ENCODE peak calls at places on chromosome 4, in seven cellular contexts. J is EH; S is RCC 7860; Q is tibial artery; F is stimulated activated CD4-positive, alpha-beta T cell treated with anti-CD3 and anti-CD28 coated beads, Interleukin-2, amount 100 ng/mL, for 24 hours; N is kidney glomerular epithelial cell; Y is K562. I is an unnamed sample.

GRCh38 chr4:38572798-38573197 is 91.2 kb upstream of the KLF3 start:
- DNase-seq in J (no peak), S (no peak), Q (no peak), F (no peak), N (no peak), Y (no peak), I (no peak)

GRCh38 chr4:89727236-89727635 is 109.7 kb downstream of the SNCA start:
- DNase-seq in J (no peak), S (no peak), Q (no peak), F (no peak), N (no peak), Y (no peak), I (no peak)

GRCh38 chr4:23909671-23910070 is 19.8 kb upstream of the PPARGC1A start:
- DNase-seq in J (no peak), S (no peak), Q (no peak), F (no peak), N (peak; percentile 15), Y (no peak), I (no peak)

GRCh38 chr4:60216752-60217151 is 983.4 kb upstream of the ADGRL3 start:
- DNase-seq in J (peak; percentile 19), S (no peak), Q (no peak), F (no peak), N (no peak), Y (no peak), I (peak; percentile 62)

GRCh38 chr4:150280081-150280950 is 202.1 kb downstream of the DCLK2 start:
- DNase-seq in J (peak; percentile 95), S (peak; percentile 90), Q (no peak), F (no peak), N (peak; percentile 98), Y (no peak), I (no peak)

GRCh38 chr4:26748805-26749204 is 111.8 kb upstream of the STIM2 start:
- DNase-seq in J (no peak), S (no peak), Q (no peak), F (no peak), N (no peak), Y (no peak), I (no peak)

GRCh38 chr4:47839259-47839658 is 1.4 kb upstream of the CORIN start:
- DNase-seq in J (peak; percentile 29), S (no peak), Q (no peak), F (peak; percentile 58), N (no peak), Y (no peak), I (peak; percentile 18)

GRCh38 chr4:27005512-27006246 is 145.0 kb downstream of the STIM2 start:
- DNase-seq in J (peak; percentile 57), S (no peak), Q (no peak), F (no peak), N (no peak), Y (no peak), I (no peak)

GRCh38 chr4:24024597-24024996 is 134.8 kb upstream of the PPARGC1A start:
- DNase-seq in J (peak; percentile 24), S (no peak), Q (no peak), F (no peak), N (no peak), Y (no peak), I (no peak)

I was measured in erythroblast.